ENCODE peak calls at places on chromosome 11, in seven cellular contexts. B is KBM-7; H is dermis microvascular lymphatic vessel endothelial cell; V is activated naive CD4-positive, alpha-beta T cell treated with Interleukin-2 at 50 U/mL for 16 hours; K is spleen; T is substantia nigra; D is left ventricle myocardium inferior. X is an unnamed sample.

GRCh38 chr11:122746050-122746478 is 90.5 kb downstream of the UBASH3B start:
- DNase-seq in B (peak), H (no peak), V (peak), K (no peak), T (no peak), D (no peak), X (no peak)

GRCh38 chr11:61891331-61892084 is at the start of gene FADS3:
- DNase-seq in B (peak), H (peak), V (peak), K (peak), T (peak), D (peak), X (peak)

GRCh38 chr11:3166268-3167142 is 1.4 kb upstream of the OSBPL5 start:
- DNase-seq in B (no peak), H (no peak), V (no peak), K (peak), T (no peak), D (peak), X (no peak)

GRCh38 chr11:20397281-20397680 is 9.8 kb downstream of the PRMT3 start:
- DNase-seq in B (peak), H (peak), V (no peak), K (no peak), T (no peak), D (no peak), X (peak)

GRCh38 chr11:117187007-117187406 is 8.5 kb downstream of the SIDT2 start:
- DNase-seq in B (no peak), H (no peak), V (no peak), K (no peak), T (no peak), D (no peak), X (no peak)

GRCh38 chr11:92703431-92703830 is 266.0 kb upstream of the MTNR1B start:
- DNase-seq in B (no peak), H (no peak), V (no peak), K (no peak), T (no peak), D (no peak), X (no peak)

GRCh38 chr11:11407065-11407737 is 54.2 kb upstream of the CSNK2A3 start:
- DNase-seq in B (peak), H (no peak), V (no peak), K (no peak), T (no peak), D (peak), X (peak)

GRCh38 chr11:31240340-31240904 is 129.1 kb downstream of the DCDC1 start:
- DNase-seq in B (peak), H (peak), V (no peak), K (no peak), T (no peak), D (no peak), X (no peak)

GRCh38 chr11:79768343-79768742 is 327.5 kb upstream of the TENM4 start:
- DNase-seq in B (no peak), H (no peak), V (no peak), K (no peak), T (no peak), D (peak), X (peak)

GRCh38 chr11:128694618-128695481 is 978 bp downstream of the FLI1 start:
- DNase-seq in B (no peak), H (peak), V (peak), K (peak), T (no peak), D (no peak), X (no peak)

GRCh38 chr11:86196291-86196690 is 48.3 kb upstream of the EED start:
- DNase-seq in B (no peak), H (no peak), V (no peak), K (no peak), T (no peak), D (no peak), X (no peak)

GRCh38 chr11:69464621-69464960 is 16.9 kb upstream of the LINC01488 start:
- DNase-seq in B (no peak), H (no peak), V (no peak), K (peak), T (no peak), D (no peak), X (no peak)

GRCh38 chr11:92473736-92474135 is 249.1 kb downstream of the FAT3 start:
- DNase-seq in B (no peak), H (no peak), V (no peak), K (no peak), T (no peak), D (no peak), X (no peak)

GRCh38 chr11:131893103-131893502 is 522.7 kb downstream of the NTM start:
- DNase-seq in B (no peak), H (no peak), V (no peak), K (no peak), T (no peak), D (no peak), X (no peak)

GRCh38 chr11:102436546-102436945 is 16.0 kb downstream of the TMEM123 start:
- DNase-seq in B (no peak), H (no peak), V (no peak), K (no peak), T (no peak), D (no peak), X (no peak)

GRCh38 chr11:130416906-130417305 is 11.5 kb downstream of the ADAMTS8 start:
- DNase-seq in B (no peak), H (no peak), V (no peak), K (no peak), T (no peak), D (no peak), X (no peak)

GRCh38 chr11:44863231-44863630 is 87.5 kb downstream of the TP53I11 start:
- DNase-seq in B (no peak), H (no peak), V (no peak), K (peak), T (no peak), D (no peak), X (no peak)

GRCh38 chr11:123137496-123138270 is 57.4 kb downstream of the CLMP start:
- DNase-seq in B (no peak), H (peak), V (no peak), K (peak), T (no peak), D (peak), X (no peak)

GRCh38 chr11:87092159-87092558 is 54.4 kb downstream of the TMEM135 start:
- DNase-seq in B (no peak), H (no peak), V (no peak), K (no peak), T (no peak), D (no peak), X (no peak)

GRCh38 chr11:129260750-129261149 is 68.6 kb upstream of the ARHGAP32 start:
- DNase-seq in B (no peak), H (no peak), V (no peak), K (no peak), T (no peak), D (no peak), X (no peak)

GRCh38 chr11:130527648-130528300 is 79.3 kb downstream of the ADAMTS15 start:
- DNase-seq in B (peak), H (peak), V (no peak), K (no peak), T (no peak), D (peak), X (no peak)

X was measured in NCI-H2029.